ENCODE peak calls at places on chromosomes 7 and 10, in eight cellular contexts. One of them, this sample, is unnamed.

GRCh38 chr10:130550952-130551674 is 414.9 kb downstream of the GLRX3 start:
- DNase-seq in Panc1: no peak
- DNase-seq in GM23338: no peak
- DNase-seq in SK-N-SH: no peak
- DNase-seq in HepG2: no peak
- DNase-seq in K562: no peak
- DNase-seq in HCT116: no peak
- DNase-seq in A549: no peak
- DNase-seq in this sample: no peak

GRCh38 chr10:93567277-93568104 is 1.0 kb downstream of the FFAR4 start:
- DNase-seq in HepG2: no peak
- DNase-seq in SK-N-SH: no peak
- DNase-seq in K562: no peak
- DNase-seq in GM23338: no peak
- DNase-seq in HCT116: no peak
- DNase-seq in Panc1: no peak
- DNase-seq in A549: no peak
- DNase-seq in this sample: no peak

GRCh38 chr7:155729847-155730246 is 82.4 kb downstream of the SHH start:
- DNase-seq in GM23338: no peak
- DNase-seq in K562: no peak
- DNase-seq in Panc1: no peak
- DNase-seq in HCT116: no peak
- DNase-seq in A549: no peak
- DNase-seq in HepG2: no peak
- DNase-seq in SK-N-SH: no peak
- DNase-seq in this sample: no peak

GRCh38 chr7:116316838-116317612 is 106.7 kb downstream of the TES start:
- DNase-seq in GM23338: no peak
- DNase-seq in K562: no peak
- DNase-seq in A549: peak; percentile 78
- DNase-seq in Panc1: peak; percentile 99
- DNase-seq in SK-N-SH: no peak
- DNase-seq in HCT116: peak; percentile 99
- DNase-seq in HepG2: peak; percentile 54
- DNase-seq in this sample: no peak

GRCh38 chr7:150737265-150738055 is at the start of gene GIMAP5:
- DNase-seq in HepG2: no peak
- DNase-seq in K562: no peak
- DNase-seq in GM23338: no peak
- DNase-seq in HCT116: no peak
- DNase-seq in A549: no peak
- DNase-seq in SK-N-SH: no peak
- DNase-seq in Panc1: no peak
- DNase-seq in this sample: no peak

GRCh38 chr10:44962870-44963738 is 3.5 kb downstream of the RASSF4 start:
- DNase-seq in K562: no peak
- DNase-seq in HCT116: no peak
- DNase-seq in A549: no peak
- DNase-seq in GM23338: peak; percentile 78
- DNase-seq in HepG2: peak; percentile 61
- DNase-seq in Panc1: no peak
- DNase-seq in SK-N-SH: no peak
- DNase-seq in this sample: peak; percentile 69

GRCh38 chr7:29853775-29854174 is 47.5 kb downstream of the WIPF3 start:
- DNase-seq in HepG2: no peak
- DNase-seq in HCT116: no peak
- DNase-seq in A549: no peak
- DNase-seq in K562: no peak
- DNase-seq in Panc1: no peak
- DNase-seq in SK-N-SH: no peak
- DNase-seq in GM23338: no peak
- DNase-seq in this sample: no peak

GRCh38 chr10:120783901-120784300 is 67.3 kb upstream of the WDR11 start:
- DNase-seq in Panc1: no peak
- DNase-seq in SK-N-SH: no peak
- DNase-seq in HepG2: no peak
- DNase-seq in A549: no peak
- DNase-seq in K562: no peak
- DNase-seq in HCT116: no peak
- DNase-seq in GM23338: no peak
- DNase-seq in this sample: no peak

GRCh38 chr10:22544325-22545068 is 169.9 kb downstream of the PIP4K2A start:
- DNase-seq in HepG2: no peak
- DNase-seq in K562: no peak
- DNase-seq in A549: no peak
- DNase-seq in SK-N-SH: no peak
- DNase-seq in GM23338: no peak
- DNase-seq in Panc1: no peak
- DNase-seq in HCT116: no peak
- DNase-seq in this sample: no peak

GRCh38 chr10:132508497-132509443 is 28.8 kb upstream of the INPP5A start:
- DNase-seq in A549: no peak
- DNase-seq in HCT116: no peak
- DNase-seq in K562: no peak
- DNase-seq in GM23338: no peak
- DNase-seq in SK-N-SH: peak; percentile 12
- DNase-seq in HepG2: no peak
- DNase-seq in Panc1: no peak
- DNase-seq in this sample: no peak

GRCh38 chr10:44745920-44746319 is 165.2 kb upstream of the TMEM72 start:
- DNase-seq in HepG2: peak; percentile 30
- DNase-seq in HCT116: no peak
- DNase-seq in Panc1: no peak
- DNase-seq in A549: no peak
- DNase-seq in SK-N-SH: no peak
- DNase-seq in GM23338: no peak
- DNase-seq in K562: no peak
- DNase-seq in this sample: no peak

GRCh38 chr7:85125679-85126078 is 61.2 kb downstream of the SEMA3D start:
- DNase-seq in HCT116: no peak
- DNase-seq in HepG2: no peak
- DNase-seq in SK-N-SH: peak; percentile 54
- DNase-seq in GM23338: no peak
- DNase-seq in Panc1: no peak
- DNase-seq in K562: no peak
- DNase-seq in A549: no peak
- DNase-seq in this sample: no peak

GRCh38 chr7:123632808-123633207 is 22.9 kb upstream of the LMOD2 start:
- DNase-seq in A549: no peak
- DNase-seq in HepG2: no peak
- DNase-seq in Panc1: no peak
- DNase-seq in HCT116: no peak
- DNase-seq in K562: no peak
- DNase-seq in SK-N-SH: no peak
- DNase-seq in GM23338: no peak
- DNase-seq in this sample: no peak

GRCh38 chr7:94177441-94177840 is 173.3 kb upstream of the BET1 start:
- DNase-seq in HepG2: no peak
- DNase-seq in SK-N-SH: no peak
- DNase-seq in GM23338: no peak
- DNase-seq in Panc1: no peak
- DNase-seq in HCT116: no peak
- DNase-seq in A549: no peak
- DNase-seq in K562: no peak
- DNase-seq in this sample: no peak

GRCh38 chr7:29315302-29316270 is 121.0 kb downstream of the CHN2 start:
- DNase-seq in HCT116: no peak
- DNase-seq in HepG2: no peak
- DNase-seq in K562: no peak
- DNase-seq in A549: no peak
- DNase-seq in SK-N-SH: no peak
- DNase-seq in GM23338: no peak
- DNase-seq in Panc1: no peak
- DNase-seq in this sample: no peak

GRCh38 chr10:86671985-86672710 is 3.8 kb downstream of the LDB3 start:
- DNase-seq in Panc1: no peak
- DNase-seq in K562: peak; percentile 34
- DNase-seq in HCT116: no peak
- DNase-seq in SK-N-SH: no peak
- DNase-seq in GM23338: peak; percentile 24
- DNase-seq in A549: no peak
- DNase-seq in HepG2: no peak
- DNase-seq in this sample: no peak

GRCh38 chr10:48332166-48332870 is 25.8 kb downstream of the MAPK8 start:
- DNase-seq in HCT116: no peak
- DNase-seq in HepG2: no peak
- DNase-seq in Panc1: no peak
- DNase-seq in GM23338: no peak
- DNase-seq in A549: no peak
- DNase-seq in SK-N-SH: no peak
- DNase-seq in K562: no peak
- DNase-seq in this sample: no peak

DNA sequence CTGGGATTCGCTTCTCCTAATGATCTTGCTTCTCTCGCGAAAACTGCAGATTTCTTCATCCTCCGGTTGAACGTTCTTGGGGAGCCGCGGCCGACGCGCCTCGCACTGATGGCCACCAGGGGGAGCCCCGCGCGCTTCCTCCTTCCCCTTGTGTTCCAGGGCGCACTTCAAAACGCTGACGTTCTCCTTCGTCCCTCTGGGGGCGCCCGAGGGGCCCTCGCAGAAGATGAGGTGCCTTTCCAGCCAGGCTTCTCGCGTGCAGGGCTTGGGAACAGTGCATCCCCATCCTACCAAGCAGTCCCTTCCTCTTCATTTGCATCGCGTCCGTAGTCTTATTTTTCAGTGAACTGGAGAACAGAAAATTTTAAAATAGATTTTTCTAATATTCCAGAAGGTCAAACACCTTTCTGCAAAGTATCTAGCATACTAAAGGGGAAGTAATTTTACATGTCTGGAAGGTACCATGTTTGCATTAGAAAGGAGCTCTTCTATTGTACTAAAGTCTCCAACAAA is 22.5 kb downstream of the GSTO2 start:
- DNase-seq in Panc1: no peak
- DNase-seq in HCT116: peak; percentile 73
- DNase-seq in GM23338: peak; percentile 95
- DNase-seq in HepG2: peak; percentile 78
- DNase-seq in SK-N-SH: peak; percentile 91
- DNase-seq in A549: peak; percentile 86
- DNase-seq in K562: peak; percentile 84
- DNase-seq in this sample: peak; percentile 76
- TF ChIP-seq REST in Panc1: no peak
- TF ChIP-seq REST in HCT116: no peak
- TF ChIP-seq REST in GM23338: no peak
- TF ChIP-seq REST in HepG2: no peak
- TF ChIP-seq REST in SK-N-SH: no peak
- TF ChIP-seq REST in A549: no peak
- TF ChIP-seq REST in K562: no peak
- TF ChIP-seq REST in this sample: no peak

GRCh38 chr10:21079330-21079658 is 182.2 kb upstream of the NEBL start:
- DNase-seq in HCT116: no peak
- DNase-seq in GM23338: no peak
- DNase-seq in K562: no peak
- DNase-seq in A549: no peak
- DNase-seq in SK-N-SH: no peak
- DNase-seq in HepG2: no peak
- DNase-seq in Panc1: no peak
- DNase-seq in this sample: no peak

GRCh38 chr10:21077681-21078080 is 180.6 kb upstream of the NEBL start:
- DNase-seq in GM23338: no peak
- DNase-seq in HepG2: no peak
- DNase-seq in K562: no peak
- DNase-seq in SK-N-SH: no peak
- DNase-seq in HCT116: no peak
- DNase-seq in A549: no peak
- DNase-seq in Panc1: no peak
- DNase-seq in this sample: no peak

GRCh38 chr10:21078410-21079329 is 181.6 kb upstream of the NEBL start:
- DNase-seq in HCT116: peak; percentile 58
- DNase-seq in K562: peak; percentile 56
- DNase-seq in HepG2: peak; percentile 61
- DNase-seq in Panc1: peak; percentile 41
- DNase-seq in A549: peak; percentile 55
- DNase-seq in SK-N-SH: peak; percentile 63
- DNase-seq in GM23338: peak; percentile 89
- DNase-seq in this sample: no peak

GRCh38 chr10:21075880-21076279 is 178.8 kb upstream of the NEBL start:
- DNase-seq in K562: no peak
- DNase-seq in HepG2: no peak
- DNase-seq in GM23338: no peak
- DNase-seq in A549: no peak
- DNase-seq in Panc1: no peak
- DNase-seq in SK-N-SH: no peak
- DNase-seq in HCT116: no peak
- DNase-seq in this sample: no peak

GRCh38 chr10:21076381-21076780 is 179.3 kb upstream of the NEBL start:
- DNase-seq in K562: no peak
- DNase-seq in SK-N-SH: no peak
- DNase-seq in HCT116: no peak
- DNase-seq in GM23338: no peak
- DNase-seq in A549: no peak
- DNase-seq in Panc1: no peak
- DNase-seq in HepG2: no peak
- DNase-seq in this sample: no peak
- TF ChIP-seq REST in K562: no peak
- TF ChIP-seq REST in SK-N-SH: no peak
- TF ChIP-seq REST in HCT116: no peak
- TF ChIP-seq REST in GM23338: no peak
- TF ChIP-seq REST in A549: no peak
- TF ChIP-seq REST in Panc1: no peak
- TF ChIP-seq REST in HepG2: no peak
- TF ChIP-seq REST in this sample: no peak

DNA sequence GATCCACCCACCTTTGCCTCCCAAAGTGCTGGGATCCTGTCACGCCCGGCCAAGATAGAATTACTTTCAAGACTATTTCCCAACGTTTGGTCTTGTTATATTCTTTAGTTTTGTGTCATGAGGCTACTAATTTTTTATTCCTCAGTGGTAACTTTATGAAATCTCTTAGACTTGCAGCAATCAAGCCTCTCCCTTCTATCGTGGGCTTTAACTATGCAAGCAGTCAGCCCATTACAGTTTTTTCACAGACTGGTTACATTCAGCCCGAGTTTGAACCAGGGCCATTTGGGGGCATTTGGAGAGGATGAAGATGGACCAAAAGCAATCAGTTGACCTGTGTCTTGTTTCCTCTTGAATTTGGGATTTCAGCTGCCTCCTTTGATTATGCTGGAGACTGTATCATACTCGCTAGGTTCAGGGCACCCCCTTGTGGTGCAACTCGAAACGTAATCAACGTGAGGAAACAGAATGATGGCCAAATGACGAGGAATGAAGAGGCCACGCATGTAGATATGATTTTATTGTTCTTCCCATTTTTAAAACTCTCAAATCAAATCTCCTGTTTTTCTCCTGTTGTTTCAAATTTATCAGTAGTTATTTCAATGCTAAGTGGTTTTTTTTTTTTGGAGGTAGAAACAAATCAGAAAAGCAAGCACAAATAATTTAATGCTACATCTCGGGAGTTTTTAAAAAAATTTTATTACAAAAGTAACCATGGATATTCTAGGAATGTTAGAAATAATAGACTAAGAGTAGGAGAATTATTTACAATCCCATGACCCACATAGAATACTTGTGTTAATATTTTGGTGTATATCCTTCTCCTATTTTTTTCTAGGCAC is 151.6 kb downstream of the KIAA1217 start:
- DNase-seq in HCT116: peak; percentile 47
- DNase-seq in HepG2: peak; percentile 50
- DNase-seq in Panc1: peak; percentile 32
- DNase-seq in GM23338: peak; percentile 81
- DNase-seq in A549: peak; percentile 35
- DNase-seq in SK-N-SH: peak; percentile 68
- DNase-seq in K562: peak; percentile 48
- DNase-seq in this sample: no peak
- TF ChIP-seq REST in HCT116: no peak
- TF ChIP-seq REST in HepG2: no peak
- TF ChIP-seq REST in Panc1: no peak
- TF ChIP-seq REST in GM23338: no peak
- TF ChIP-seq REST in A549: no peak
- TF ChIP-seq REST in SK-N-SH: no peak
- TF ChIP-seq REST in K562: no peak
- TF ChIP-seq REST in this sample: no peak

GRCh38 chr10:124744688-124745055 is 494 bp upstream of the FAM53B start:
- DNase-seq in HepG2: peak; percentile 89
- DNase-seq in HCT116: peak; percentile 22
- DNase-seq in K562: no peak
- DNase-seq in GM23338: peak; percentile 59
- DNase-seq in SK-N-SH: no peak
- DNase-seq in A549: peak; percentile 42
- DNase-seq in Panc1: no peak
- DNase-seq in this sample: no peak
- TF ChIP-seq REST in HepG2: no peak
- TF ChIP-seq REST in HCT116: no peak
- TF ChIP-seq REST in K562: no peak
- TF ChIP-seq REST in GM23338: no peak
- TF ChIP-seq REST in SK-N-SH: no peak
- TF ChIP-seq REST in A549: no peak
- TF ChIP-seq REST in Panc1: no peak
- TF ChIP-seq REST in this sample: no peak